ENCODE peak calls at places on chromosome 7, in five cellular contexts. I is chondrocyte, R is WTC11, O is GM13976, Y is foreskin fibroblast. J is an unnamed sample.

GRCh38 chr7:11760372-11760771 is 71.6 kb downstream of the THSD7A start:
- DNase-seq in I (no peak), R (no peak), O (no peak), Y (peak), J (no peak)

GRCh38 chr7:69659964-69660363 is 61.7 kb downstream of the AUTS2 start:
- DNase-seq in I (no peak), R (no peak), O (no peak), Y (no peak), J (no peak)

GRCh38 chr7:41817386-41817785 is 114.5 kb upstream of the INHBA start:
- DNase-seq in I (no peak), R (no peak), O (no peak), Y (peak), J (no peak)

GRCh38 chr7:78395298-78396120 is 596.9 kb downstream of the PHTF2 start:
- DNase-seq in I (no peak), R (no peak), O (no peak), Y (no peak), J (no peak)

GRCh38 chr7:158037211-158037610 is 550.4 kb downstream of the PTPRN2 start:
- DNase-seq in I (no peak), R (no peak), O (no peak), Y (no peak), J (no peak)

GRCh38 chr7:22452142-22452763 is 47.7 kb downstream of the STEAP1B start:
- DNase-seq in I (no peak), R (peak), O (peak), Y (peak), J (no peak)

GRCh38 chr7:1543826-1544177 is 12.2 kb downstream of the TMEM184A start:
- DNase-seq in I (no peak), R (no peak), O (no peak), Y (no peak), J (no peak)

GRCh38 chr7:131489196-131489595 is 67.2 kb downstream of the PODXL start:
- DNase-seq in I (no peak), R (no peak), O (no peak), Y (no peak), J (no peak)

GRCh38 chr7:156554488-156554887 is 86.1 kb upstream of the RNF32 start:
- DNase-seq in I (no peak), R (no peak), O (no peak), Y (no peak), J (no peak)

GRCh38 chr7:113483657-113484056 is 365.3 kb upstream of the SMIM30 start:
- DNase-seq in I (no peak), R (no peak), O (no peak), Y (no peak), J (no peak)

GRCh38 chr7:7148799-7149481 is 33.4 kb upstream of the C1GALT1 start:
- DNase-seq in I (no peak), R (no peak), O (no peak), Y (peak), J (no peak)

GRCh38 chr7:74269757-74270277 is 15.6 kb upstream of the RFC2 start:
- DNase-seq in I (no peak), R (peak), O (peak), Y (peak), J (peak)
- TF ChIP-seq CTCF in I (no peak), R (no peak), O (no peak), Y (no peak), J (no peak)

GRCh38 chr7:73573791-73574190 is 4.6 kb downstream of the TBL2 start:
- DNase-seq in I (no peak), R (no peak), O (no peak), Y (no peak), J (no peak)

GRCh38 chr7:73573276-73573675 is 5.1 kb downstream of the TBL2 start:
- DNase-seq in I (no peak), R (no peak), O (no peak), Y (no peak), J (no peak)

GRCh38 chr7:73577627-73578341 is 595 bp downstream of the TBL2 start:
- DNase-seq in I (no peak), R (no peak), O (no peak), Y (peak), J (no peak)

GRCh38 chr7:73582664-73583202 is 4.4 kb upstream of the TBL2 start:
- DNase-seq in I (no peak), R (no peak), O (no peak), Y (no peak), J (no peak)

GRCh38 chr7:73578342-73579124 is at the start of gene TBL2:
- DNase-seq in I (peak), R (peak), O (peak), Y (peak), J (peak)
- TF ChIP-seq CTCF in I (peak), R (no peak), O (peak), Y (no peak), J (peak)

GRCh38 chr7:20354825-20355466 is 24.2 kb downstream of the ITGB8 start:
- DNase-seq in I (no peak), R (no peak), O (no peak), Y (no peak), J (no peak)

GRCh38 chr7:20350996-20351692 is 20.4 kb downstream of the ITGB8 start:
- DNase-seq in I (no peak), R (no peak), O (no peak), Y (no peak), J (no peak)

GRCh38 chr7:20351901-20352300 is 21.2 kb downstream of the ITGB8 start:
- DNase-seq in I (no peak), R (no peak), O (no peak), Y (peak), J (no peak)

GRCh38 chr7:20350518-20350951 is 19.8 kb downstream of the ITGB8 start:
- DNase-seq in I (no peak), R (no peak), O (no peak), Y (peak), J (no peak)

DNA sequence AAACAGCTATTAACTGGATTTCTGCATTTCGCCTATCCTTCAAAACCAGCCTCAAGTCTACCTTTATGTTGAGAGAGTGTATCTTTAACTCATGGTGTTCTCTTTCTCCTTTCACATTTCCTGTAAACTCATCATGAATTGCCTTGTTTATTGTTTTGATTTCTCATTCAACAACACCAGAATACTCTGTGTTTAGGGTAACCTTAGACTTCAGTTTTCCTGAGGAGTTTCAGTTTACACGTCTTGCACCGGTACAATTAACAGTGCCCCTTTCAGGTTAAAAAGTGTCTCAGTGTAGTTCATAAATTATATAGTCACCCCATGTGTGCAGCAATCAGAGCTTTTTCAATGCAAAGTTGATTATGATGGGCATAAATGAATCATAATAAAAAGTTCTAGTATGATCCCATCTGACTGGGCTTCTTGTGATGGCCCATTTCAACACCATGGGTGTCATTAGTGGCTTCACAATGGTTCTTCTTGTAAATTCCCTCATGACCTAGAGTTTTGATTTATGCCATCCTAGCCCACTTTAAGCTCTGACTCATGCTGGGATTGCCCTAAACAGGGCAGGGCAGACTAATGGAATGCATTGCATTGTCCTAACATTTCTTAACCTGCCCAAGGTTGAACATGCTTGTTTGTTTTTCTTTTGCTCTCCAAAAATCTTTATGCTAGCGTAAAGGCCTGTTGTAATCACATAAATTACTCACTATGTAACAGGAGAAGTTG is 22.0 kb downstream of the ITGB8 start:
- DNase-seq in I (no peak), R (no peak), O (no peak), Y (peak), J (no peak)
- TF ChIP-seq CTCF in I (no peak), R (no peak), O (no peak), Y (no peak), J (no peak)

GRCh38 chr7:116633131-116633988 is 38.6 kb upstream of the MET start:
- DNase-seq in I (no peak), R (no peak), O (peak), Y (peak), J (no peak)
- TF ChIP-seq CTCF in I (peak), R (no peak), O (no peak), Y (no peak), J (no peak)

GRCh38 chr7:93799750-93800357 is 90.7 kb downstream of the TFPI2 start:
- DNase-seq in I (no peak), R (no peak), O (peak), Y (peak), J (no peak)
- TF ChIP-seq CTCF in I (peak), R (no peak), O (peak), Y (peak), J (peak)

J was measured in D721Med.